ENCODE peak calls at places on chromosomes 3 and 15, in nine cellular contexts. Q, I, R, K, L, U, W, H and V are unnamed samples.

GRCh38 chr3:72134989-72135451 is 350.1 kb upstream of the PROK2 start:
- DNase-seq in Q (no peak), I (no peak), U (no peak), W (no peak), H (no peak), L (no peak), R (no peak), K (no peak), V (no peak)

GRCh38 chr15:55110446-55110845 is 86.3 kb downstream of the RSL24D1 start:
- DNase-seq in U (no peak), R (no peak), H (no peak), L (no peak), I (no peak), K (no peak), Q (no peak), W (no peak), V (no peak)

GRCh38 chr3:170419301-170420087 is 826 bp downstream of the CLDN11 start:
- DNase-seq in L (no peak), W (peak; percentile 51), H (peak; percentile 72), R (no peak), K (no peak), Q (peak; percentile 51), U (no peak), I (no peak), V (no peak)

GRCh38 chr15:63718590-63719035 is 115.1 kb downstream of the HERC1 start:
- DNase-seq in I (no peak), W (no peak), Q (peak; percentile 64), H (no peak), K (no peak), R (no peak), L (no peak), U (no peak), V (no peak)

GRCh38 chr15:66819084-66819483 is 117.0 kb downstream of the SMAD6 start:
- DNase-seq in I (no peak), Q (no peak), K (no peak), R (no peak), L (no peak), W (no peak), U (no peak), H (no peak), V (peak; percentile 36)

GRCh38 chr3:184383033-184383740 is 3.3 kb downstream of the CHRD start:
- DNase-seq in H (no peak), U (no peak), K (no peak), R (no peak), Q (no peak), L (no peak), W (no peak), I (no peak), V (no peak)

GRCh38 chr3:134048278-134048996 is 18.7 kb upstream of the SLCO2A1 start:
- DNase-seq in K (no peak), R (no peak), H (no peak), W (no peak), U (no peak), I (no peak), L (no peak), Q (no peak), V (no peak)

GRCh38 chr3:88034876-88035275 is 23.9 kb downstream of the CGGBP1 start:
- DNase-seq in W (no peak), H (no peak), I (no peak), L (no peak), U (no peak), R (no peak), K (no peak), Q (no peak), V (no peak)

GRCh38 chr3:138941259-138941885 is 5.6 kb downstream of the FOXL2 start:
- DNase-seq in L (no peak), K (no peak), I (no peak), H (no peak), Q (peak; percentile 36), U (no peak), W (no peak), R (no peak), V (peak; percentile 75)

GRCh38 chr3:48662753-48663488 is at the start of gene CELSR3:
- DNase-seq in I (peak; percentile 42), W (peak; percentile 90), L (peak; percentile 50), U (peak; percentile 72), R (no peak), H (no peak), Q (peak; percentile 86), K (peak; percentile 83), V (peak; percentile 59)

GRCh38 chr3:48662140-48662752 is 440 bp downstream of the CELSR3 start:
- DNase-seq in W (no peak), R (no peak), H (no peak), Q (no peak), U (no peak), I (no peak), L (no peak), K (peak; percentile 47), V (no peak)

GRCh38 chr3:48664929-48665328 is 2.2 kb upstream of the CELSR3 start:
- DNase-seq in I (no peak), K (no peak), R (no peak), L (no peak), W (no peak), Q (no peak), U (no peak), H (no peak), V (no peak)

GRCh38 chr3:48663489-48664312 is 1.0 kb upstream of the CELSR3 start:
- DNase-seq in Q (peak; percentile 97), H (peak; percentile 94), K (peak; percentile 96), U (peak; percentile 91), W (peak; percentile 97), R (peak; percentile 63), L (peak; percentile 89), I (peak; percentile 78), V (peak; percentile 93)

GRCh38 chr3:48664313-48664644 is 1.6 kb upstream of the CELSR3 start:
- DNase-seq in R (no peak), W (no peak), I (no peak), U (no peak), K (no peak), H (no peak), Q (no peak), L (no peak), V (no peak)
- H3K4me3 ChIP-seq in R (no peak overlapping the region), W (peak overlapping the region; percentile 80), I (no peak overlapping the region), U (peak overlapping the region; percentile 56), K (no peak overlapping the region), H (no peak overlapping the region), Q (peak overlapping the region; percentile 57), L (peak overlapping the region; percentile 48), V (no peak overlapping the region)

GRCh38 chr15:52652286-52652685 is 26.9 kb downstream of the ATOSA start:
- DNase-seq in W (no peak), L (no peak), I (no peak), H (no peak), Q (peak; percentile 23), R (no peak), K (no peak), U (no peak), V (no peak)
- H3K4me3 ChIP-seq in W (peak overlapping the region; percentile 58), L (no peak overlapping the region), I (no peak overlapping the region), H (no peak overlapping the region), Q (no peak overlapping the region), R (peak overlapping the region; percentile 19), K (peak overlapping the region; percentile 32), U (peak overlapping the region; percentile 26), V (peak overlapping the region; percentile 33)

GRCh38 chr3:105865867-105866350 is 2.9 kb downstream of the CBLB start:
- DNase-seq in L (no peak), K (no peak), Q (no peak), U (no peak), H (no peak), R (no peak), W (no peak), I (no peak), V (no peak)
- H3K4me3 ChIP-seq in L (peak overlapping the region; percentile 70), K (no peak overlapping the region), Q (peak overlapping the region; percentile 75), U (peak overlapping the region; percentile 80), H (peak overlapping the region; percentile 93), R (peak overlapping the region; percentile 16), W (peak overlapping the region; percentile 98), I (peak overlapping the region; percentile 88), V (no peak overlapping the region)

GRCh38 chr15:100931143-100931890 is 12.2 kb downstream of the LRRK1 start:
- DNase-seq in Q (no peak), U (no peak), L (no peak), I (no peak), R (no peak), H (no peak), K (no peak), W (no peak), V (no peak)
- H3K4me3 ChIP-seq in Q (no peak overlapping the region), U (no peak overlapping the region), L (no peak overlapping the region), I (no peak overlapping the region), R (no peak overlapping the region), H (no peak overlapping the region), K (no peak overlapping the region), W (no peak overlapping the region), V (no peak overlapping the region)

DNA sequence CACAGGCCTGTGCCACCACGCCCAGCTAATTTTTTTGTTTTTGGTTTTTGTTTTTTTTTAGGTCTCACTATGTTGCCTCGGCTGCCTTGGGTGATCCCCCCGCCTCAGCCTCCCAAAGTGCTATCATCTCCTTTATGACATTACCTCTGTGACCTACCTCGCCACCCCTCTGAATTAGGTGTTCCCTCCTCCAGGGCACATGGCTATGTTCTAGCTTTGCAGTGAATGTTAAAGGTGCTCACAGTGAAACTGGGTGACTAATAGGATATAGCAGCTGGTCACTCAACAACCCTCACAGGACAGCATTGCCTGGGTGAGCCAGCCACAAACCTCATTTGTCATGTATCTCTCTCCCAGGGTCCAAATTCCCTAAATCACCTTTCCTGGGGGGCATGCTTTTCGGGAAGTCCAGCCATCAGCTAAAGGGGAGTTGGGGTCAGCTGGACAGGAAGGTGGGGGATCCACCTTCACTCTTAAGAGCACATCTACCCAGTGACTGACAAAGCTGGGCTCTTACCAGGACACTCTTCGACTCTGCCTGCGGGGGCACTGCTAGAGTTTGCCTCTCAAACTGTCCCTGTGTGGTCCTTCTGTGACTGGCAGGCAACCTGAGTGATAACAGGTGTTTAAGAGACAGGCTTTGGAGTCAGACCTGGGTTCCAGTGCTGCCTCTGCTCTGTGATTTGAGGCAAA is 1.6 kb upstream of the TTLL3 start:
- DNase-seq in I (peak; percentile 21), K (no peak), U (no peak), H (peak; percentile 24), L (no peak), W (no peak), Q (no peak), R (no peak), V (no peak)
- H3K4me3 ChIP-seq in I (peak overlapping the region; percentile 63), K (no peak overlapping the region), U (no peak overlapping the region), H (no peak overlapping the region), L (no peak overlapping the region), W (no peak overlapping the region), Q (no peak overlapping the region), R (no peak overlapping the region), V (no peak overlapping the region)